ENCODE peak calls at places on chromosomes 11 and 22, in ten cellular contexts. L is nucleus accumbens; Z is NCI-H2081; N is activated CD4-positive, alpha-beta T cell treated with anti-CD3 and anti-CD28 coated beads, Interleukin-2, amount 50 U/mL, for 1 hour; F is retinal pigment epithelial cell; E is nephron progenitor cell; W is right cardiac atrium; K is substantia nigra; A is LHCN-M2; I is GM19239. M is an unnamed sample.

GRCh38 chr11:102410382-102410784 is 42.2 kb downstream of the TMEM123 start:
- DNase-seq in L (no peak), Z (no peak), N (no peak), F (no peak), E (no peak), W (no peak), K (no peak), A (peak; percentile 77), I (no peak), M (no peak)

GRCh38 chr11:10488121-10488580 is 33.1 kb downstream of the AMPD3 start:
- DNase-seq in L (no peak), Z (no peak), N (no peak), F (no peak), E (no peak), W (no peak), K (no peak), A (no peak), I (no peak), M (no peak)

GRCh38 chr22:42433754-42434153 is 1.6 kb upstream of the NFAM1 start:
- DNase-seq in L (no peak), Z (peak; percentile 41), N (no peak), F (no peak), E (no peak), W (no peak), K (no peak), A (no peak), I (no peak), M (no peak)

GRCh38 chr11:11472096-11472495 is 119.0 kb upstream of the CSNK2A3 start:
- DNase-seq in L (no peak), Z (no peak), N (no peak), F (no peak), E (no peak), W (peak; percentile 63), K (no peak), A (no peak), I (no peak), M (no peak)

GRCh38 chr11:110198031-110198729 is 98.2 kb downstream of the RDX start:
- DNase-seq in L (no peak), Z (no peak), N (no peak), F (no peak), E (no peak), W (no peak), K (no peak), A (peak; percentile 62), I (no peak), M (no peak)

GRCh38 chr11:128288368-128288767 is 299.0 kb downstream of the ETS1 start:
- DNase-seq in L (no peak), Z (no peak), N (no peak), F (no peak), E (no peak), W (no peak), K (no peak), A (no peak), I (no peak), M (no peak)

GRCh38 chr11:69362315-69362714 is 68.4 kb downstream of the MYEOV start:
- DNase-seq in L (no peak), Z (no peak), N (no peak), F (no peak), E (no peak), W (no peak), K (no peak), A (no peak), I (no peak), M (no peak)

GRCh38 chr22:25357606-25358420 is 138.4 kb downstream of the CRYBB2 start:
- DNase-seq in L (no peak), Z (no peak), N (no peak), F (no peak), E (no peak), W (peak; percentile 34), K (no peak), A (no peak), I (no peak), M (no peak)

GRCh38 chr11:31690041-31690440 is 121.1 kb downstream of the PAX6 start:
- DNase-seq in L (no peak), Z (no peak), N (no peak), F (no peak), E (no peak), W (no peak), K (no peak), A (no peak), I (no peak), M (no peak)

GRCh38 chr11:44334356-44335004 is 24.5 kb upstream of the ALX4 start:
- DNase-seq in L (no peak), Z (no peak), N (no peak), F (no peak), E (no peak), W (no peak), K (no peak), A (no peak), I (no peak), M (no peak)